ENCODE peak calls at places on chromosome 10, in four cellular contexts. H is HT1080; B is stimulated activated CD8-positive, alpha-beta memory T cell treated with anti-CD3 and anti-CD28 coated beads, Interleukin-4, amount 100 ng/mL, for 1 hour; T is cardiac muscle cell. J is an unnamed sample.

GRCh38 chr10:91210435-91210834 is 10.0 kb upstream of the PCGF5 start:
- DNase-seq in T (no peak), H (no peak), B (no peak), J (peak)

GRCh38 chr10:113187066-113187777 is 237.2 kb downstream of the TCF7L2 start:
- DNase-seq in H (no peak), T (peak), B (no peak), J (peak)

GRCh38 chr10:71378341-71379117 is 18.2 kb upstream of the CDH23 start:
- DNase-seq in T (no peak), B (no peak), H (no peak), J (no peak)

GRCh38 chr10:96588601-96589419 is 2.0 kb upstream of the TM9SF3 start:
- DNase-seq in T (no peak), H (peak), B (no peak), J (no peak)

GRCh38 chr10:6912424-6912823 is 332.3 kb upstream of the PRKCQ start:
- DNase-seq in B (no peak), H (no peak), T (no peak), J (no peak)

GRCh38 chr10:20767028-20767427 is 130.1 kb downstream of the NEBL start:
- DNase-seq in T (no peak), B (no peak), H (peak), J (no peak)

GRCh38 chr10:113576853-113577252 is 24.0 kb downstream of the HABP2 start:
- DNase-seq in T (peak), B (no peak), H (no peak), J (no peak)

GRCh38 chr10:13637303-13637856 is 50.6 kb downstream of the PRPF18 start:
- DNase-seq in T (no peak), B (no peak), H (no peak), J (no peak)

GRCh38 chr10:103480521-103480920 is 1.5 kb upstream of the CALHM3 start:
- DNase-seq in H (peak), B (no peak), T (no peak), J (no peak)

GRCh38 chr10:49109669-49110335 is 5.5 kb downstream of the VSTM4 start:
- DNase-seq in H (no peak), B (no peak), T (no peak), J (peak)

J was measured in BE2C.